ENCODE peak calls at places on chromosomes 16 and 17, in four cellular contexts. Y is GM12878, B is HepG2, G is K562. H is an unnamed sample. For H4K20me1, the result is how much of the 10 kb centered on the place peaks cover.

GRCh38 chr16:57372372-57373116 is at the start of gene CX3CL1:
- DNase-seq in Y (no peak), B (peak), G (no peak), H (peak)

GRCh38 chr17:29045734-29046133 is 2.8 kb downstream of the PIPOX start:
- DNase-seq in Y (no peak), B (peak), G (no peak), H (no peak)

GRCh38 chr17:82394296-82394695 is 22.7 kb downstream of the UTS2R start:
- DNase-seq in Y (no peak), B (no peak), G (no peak), H (no peak)

GRCh38 chr16:73315645-73316044 is 267.7 kb upstream of the ZFHX3 start:
- DNase-seq in Y (peak), B (no peak), G (no peak), H (no peak)

GRCh38 chr16:77610496-77610895 is 111.8 kb upstream of the NUDT7 start:
- DNase-seq in Y (no peak), B (no peak), G (no peak), H (no peak)

GRCh38 chr17:13005530-13005929 is 12.3 kb downstream of the ELAC2 start:
- DNase-seq in Y (no peak), B (no peak), G (no peak), H (no peak)

GRCh38 chr17:17569691-17570090 is 21.8 kb downstream of the PEMT start:
- DNase-seq in Y (no peak), B (no peak), G (no peak), H (no peak)

GRCh38 chr16:8568231-8568617 is 22.1 kb downstream of the TMEM114 start:
- DNase-seq in Y (no peak), B (no peak), G (peak), H (no peak)

GRCh38 chr17:19270951-19271611 is 33.9 kb downstream of the EPN2 start:
- DNase-seq in Y (peak), B (no peak), G (peak), H (no peak)

GRCh38 chr16:477287-477686 is 50.2 kb upstream of the CAPN15 start:
- DNase-seq in Y (no peak), B (no peak), G (no peak), H (peak)

GRCh38 chr17:80539022-80539421 is 5.6 kb upstream of the RPTOR start:
- DNase-seq in Y (no peak), B (no peak), G (peak), H (peak)

GRCh38 chr17:32962320-32962707 is 29.3 kb upstream of the SPACA3 start:
- DNase-seq in Y (no peak), B (no peak), G (peak), H (no peak)

GRCh38 chr16:68382296-68382718 is 66.0 kb downstream of the SMPD3 start:
- DNase-seq in Y (no peak), B (no peak), G (no peak), H (no peak)

GRCh38 chr16:68463904-68464303 is 15.6 kb upstream of the SMPD3 start:
- DNase-seq in Y (no peak), B (no peak), G (no peak), H (no peak)

GRCh38 chr17:6508026-6508425 is 48.3 kb downstream of the PITPNM3 start:
- DNase-seq in Y (no peak), B (no peak), G (no peak), H (no peak)

GRCh38 chr16:31441956-31442355 is 633 bp downstream of the ZNF843 start:
- DNase-seq in Y (no peak), B (no peak), G (no peak), H (no peak)

GRCh38 chr17:41972571-41973411 is 6.2 kb downstream of the CNP start:
- DNase-seq in Y (no peak), B (no peak), G (no peak), H (no peak)
- H4K20me1 ChIP-seq in Y (under half), B (under half), G (under half), H (under half)

GRCh38 chr17:40663252-40663651 is 1.7 kb downstream of the KRT222 start:
- DNase-seq in Y (no peak), B (no peak), G (no peak), H (no peak)

GRCh38 chr17:40659909-40660308 is 5.1 kb downstream of the KRT222 start:
- DNase-seq in Y (no peak), B (no peak), G (no peak), H (no peak)

GRCh38 chr17:40666366-40666765 is 1.4 kb upstream of the KRT222 start:
- DNase-seq in Y (no peak), B (no peak), G (no peak), H (no peak)

DNA sequence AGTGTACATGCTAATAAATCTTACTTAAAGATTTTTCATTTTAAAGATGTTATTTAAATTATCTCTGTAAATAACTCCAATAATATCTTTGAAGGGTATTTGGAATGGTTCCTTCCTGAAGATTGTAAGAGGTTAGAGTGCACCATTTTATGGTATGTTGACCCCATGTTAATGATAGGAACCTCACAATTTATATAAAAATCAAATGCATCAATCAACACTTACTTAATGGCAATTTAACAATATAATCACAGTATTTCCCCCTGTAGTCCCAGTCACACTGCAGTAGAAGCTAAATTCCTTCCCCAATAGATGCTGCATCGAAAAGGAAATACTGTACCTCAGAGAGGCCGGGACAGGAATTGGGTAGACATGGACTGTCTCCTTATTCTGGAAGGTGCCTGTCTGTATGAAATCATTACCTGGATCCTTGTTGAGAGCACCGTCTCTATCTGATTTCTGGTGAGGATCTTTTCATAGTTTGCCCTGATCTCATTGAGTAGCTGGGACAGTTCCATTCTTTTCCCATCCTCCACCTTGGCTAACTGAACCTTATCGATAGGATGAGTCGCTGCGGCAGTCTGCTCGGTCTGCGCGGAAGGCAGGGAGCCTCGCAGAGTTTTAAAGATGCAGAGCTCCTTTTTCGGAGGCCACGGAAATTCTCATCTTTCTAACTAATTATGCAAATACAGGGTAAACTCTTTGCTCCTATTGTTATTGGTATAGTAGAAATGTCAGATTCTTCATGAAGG is at the start of gene KRT222:
- DNase-seq in Y (no peak), B (no peak), G (no peak), H (no peak)
- TF ChIP-seq MYC in Y (no peak), B (no peak), G (no peak), H (no peak)

GRCh38 chr17:48429638-48430586 is at the start of gene SKAP1:
- DNase-seq in Y (no peak), B (no peak), G (no peak), H (no peak)
- H2AFZ ChIP-seq in Y (peak), B (no peak), G (no peak), H (peak)

GRCh38 chr17:48617515-48618365 is 2.6 kb upstream of the HOXB8 start:
- DNase-seq in Y (no peak), B (no peak), G (no peak), H (no peak)

GRCh38 chr17:48616719-48617514 is 1.8 kb upstream of the HOXB8 start:
- DNase-seq in Y (no peak), B (no peak), G (no peak), H (no peak)

GRCh38 chr17:48620497-48621139 is 5.5 kb upstream of the HOXB8 start:
- DNase-seq in Y (no peak), B (no peak), G (no peak), H (no peak)

GRCh38 chr17:48619821-48620496 is 4.9 kb upstream of the HOXB8 start:
- DNase-seq in Y (no peak), B (no peak), G (no peak), H (no peak)

GRCh38 chr17:48618366-48618896 is 3.3 kb upstream of the HOXB8 start:
- DNase-seq in Y (no peak), B (peak), G (peak), H (peak)
- H4K20me1 ChIP-seq in Y (under half), B (under half), G (under half), H (under half)

GRCh38 chr17:60508384-60508980 is 17.6 kb downstream of the APPBP2 start:
- DNase-seq in Y (no peak), B (no peak), G (no peak), H (no peak)

GRCh38 chr17:60510723-60511122 is 15.3 kb downstream of the APPBP2 start:
- DNase-seq in Y (no peak), B (no peak), G (no peak), H (no peak)

GRCh38 chr17:60502145-60502544 is 23.9 kb downstream of the APPBP2 start:
- DNase-seq in Y (no peak), B (no peak), G (no peak), H (no peak)

GRCh38 chr17:60510031-60510430 is 16.0 kb downstream of the APPBP2 start:
- DNase-seq in Y (no peak), B (no peak), G (no peak), H (no peak)

DNA sequence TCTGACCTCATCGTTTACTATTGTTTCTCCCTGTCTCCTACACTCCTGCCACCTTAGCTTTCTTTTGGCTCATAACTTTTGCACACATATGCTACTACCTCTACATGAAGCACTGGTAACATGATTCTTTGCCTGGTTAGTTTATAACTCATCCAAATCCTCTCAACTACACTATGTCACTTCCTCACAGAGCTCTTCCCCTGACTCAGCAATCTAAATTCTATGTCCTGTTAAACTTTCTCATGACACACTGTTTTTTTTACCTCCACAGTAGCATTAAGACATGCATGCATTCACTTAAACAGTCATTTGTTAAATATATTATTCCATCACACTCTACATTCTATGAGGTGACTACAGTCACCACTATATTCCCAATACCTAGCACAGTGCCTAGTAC is 19.7 kb downstream of the APPBP2 start:
- DNase-seq in Y (no peak), B (peak), G (peak), H (peak)
- TF ChIP-seq MYC in Y (no peak), B (no peak), G (no peak), H (no peak)

GRCh38 chr16:1834096-1834495 is 7.1 kb downstream of the FAHD1 start:
- DNase-seq in Y (no peak), B (no peak), G (no peak), H (no peak)
- H2AFZ ChIP-seq in Y (no peak), B (no peak), G (no peak), H (no peak)

DNA sequence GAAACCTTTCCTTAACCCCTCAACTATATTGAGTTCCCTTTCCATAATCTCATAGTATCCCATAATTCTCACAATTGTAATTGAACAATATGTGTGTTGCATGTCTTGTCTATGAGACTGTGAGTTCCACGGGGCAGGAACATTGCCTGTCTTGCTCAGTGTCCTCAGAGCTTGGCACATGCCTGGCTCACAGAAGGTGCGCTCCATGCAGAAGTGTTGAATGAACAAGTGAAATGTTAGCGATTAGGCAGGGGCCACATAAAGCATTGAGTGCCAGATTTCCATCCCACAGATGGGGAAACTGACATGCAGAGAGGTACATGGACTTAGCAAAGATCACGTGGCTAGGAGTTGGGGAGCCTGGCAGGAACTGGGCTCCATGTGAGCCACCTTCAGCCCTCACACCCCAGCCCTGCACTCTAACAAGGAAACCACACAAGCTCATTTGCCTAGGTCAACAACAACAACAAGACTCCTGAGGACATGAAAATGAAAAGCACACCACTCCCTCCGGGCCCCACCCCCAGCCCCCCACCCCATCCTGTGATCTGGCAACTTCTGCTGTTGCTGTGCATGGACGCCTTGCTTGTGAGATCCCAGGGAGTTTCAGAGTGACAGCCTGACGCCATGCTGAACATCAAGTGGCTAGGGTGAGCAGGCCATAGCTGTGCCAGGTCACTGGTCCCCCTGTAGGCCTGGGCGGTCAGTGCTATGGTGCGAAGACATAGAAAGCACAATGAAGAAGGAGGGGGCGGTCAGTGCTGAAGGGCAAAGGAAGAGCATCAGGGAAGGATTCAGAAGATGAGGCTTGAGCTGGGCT is 5.0 kb downstream of the PIK3R5 start:
- DNase-seq in Y (no peak), B (no peak), G (no peak), H (no peak)
- H4K20me1 ChIP-seq in Y (under half), B (under half), G (under half), H (under half)

GRCh38 chr16:10114411-10114810 is 67.8 kb downstream of the GRIN2A start:
- DNase-seq in Y (no peak), B (no peak), G (no peak), H (no peak)
- TF ChIP-seq MYC in Y (no peak), B (no peak), G (no peak), H (no peak)

GRCh38 chr17:71378036-71378435 is 742.8 kb upstream of the SOX9 start:
- DNase-seq in Y (no peak), B (no peak), G (no peak), H (no peak)

GRCh38 chr17:71379512-71379911 is 741.3 kb upstream of the SOX9 start:
- DNase-seq in Y (no peak), B (no peak), G (no peak), H (no peak)

GRCh38 chr17:71375948-71376347 is 744.9 kb upstream of the SOX9 start:
- DNase-seq in Y (no peak), B (no peak), G (no peak), H (no peak)

GRCh38 chr17:71380535-71380934 is 740.3 kb upstream of the SOX9 start:
- DNase-seq in Y (no peak), B (no peak), G (no peak), H (no peak)

DNA sequence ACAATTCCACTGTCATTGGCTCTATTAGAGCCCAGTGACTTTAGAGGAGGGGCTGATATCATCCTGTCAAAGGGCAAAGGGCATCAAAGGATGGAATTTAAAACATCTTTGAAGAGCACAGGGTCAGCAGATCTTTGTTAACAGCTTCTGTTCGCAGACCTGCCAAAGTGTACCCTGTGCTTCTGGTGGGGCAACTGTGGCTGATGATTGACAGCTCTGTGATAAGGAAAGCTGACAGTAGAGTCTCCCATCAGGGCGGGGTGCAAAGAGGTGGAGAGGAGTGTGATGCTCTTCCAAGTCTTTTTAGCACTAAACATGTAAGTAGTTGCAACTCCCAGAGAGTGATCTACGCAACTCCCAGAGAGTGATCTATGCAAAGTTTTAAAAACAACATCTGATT is 742.1 kb upstream of the SOX9 start:
- DNase-seq in Y (no peak), B (peak), G (no peak), H (no peak)
- H2AFZ ChIP-seq in Y (no peak), B (no peak), G (no peak), H (no peak)

H was measured in endothelial cell of umbilical vein.